ENCODE peak calls at places on chromosome 2, in five cellular contexts. Z is sigmoid colon, H is esophagus muscularis mucosa, Y is GM23338, P is stomach. Q is an unnamed sample. For H3K4me1, the result is how much of the 10 kb centered on the place peaks cover.

GRCh38 chr2:191612496-191612895 is 65.4 kb upstream of the NABP1 start:
- DNase-seq in Z (no peak), H (no peak), P (no peak), Y (no peak), Q (no peak)

GRCh38 chr2:144143294-144144092 is 376.4 kb downstream of the ZEB2 start:
- DNase-seq in H (no peak), Y (no peak), P (no peak), Z (no peak), Q (no peak)

GRCh38 chr2:220533485-220533884 is 906.1 kb downstream of the SLC4A3 start:
- DNase-seq in H (no peak), Z (no peak), Y (peak), P (no peak), Q (no peak)

GRCh38 chr2:176283268-176283667 is 14.0 kb downstream of the MTX2 start:
- DNase-seq in Z (no peak), Y (no peak), P (no peak), H (no peak), Q (no peak)

GRCh38 chr2:14492920-14493503 is 139.5 kb upstream of the LRATD1 start:
- DNase-seq in Y (peak), H (no peak), P (no peak), Z (no peak), Q (no peak)

GRCh38 chr2:135931776-135932438 is 53.5 kb downstream of the DARS1 start:
- DNase-seq in Y (no peak), P (no peak), Z (no peak), H (no peak), Q (no peak)

GRCh38 chr2:75539955-75540716 is 20.6 kb downstream of the EVA1A start:
- DNase-seq in P (no peak), Z (no peak), Y (no peak), H (peak), Q (no peak)

GRCh38 chr2:121360566-121361300 is 75.7 kb upstream of the TFCP2L1 start:
- DNase-seq in Y (no peak), P (peak), Z (no peak), H (no peak), Q (peak)

GRCh38 chr2:12709207-12709522 is 7.6 kb upstream of the TRIB2 start:
- DNase-seq in Z (no peak), Y (no peak), P (no peak), H (no peak), Q (no peak)

GRCh38 chr2:170243118-170243837 is 65.3 kb downstream of the MYO3B start:
- DNase-seq in Z (no peak), Y (no peak), P (no peak), H (no peak), Q (no peak)

GRCh38 chr2:20444113-20444992 is 2.5 kb upstream of the RHOB start:
- DNase-seq in H (no peak), P (peak), Z (peak), Y (peak), Q (no peak)

GRCh38 chr2:172968061-172968469 is 107.6 kb upstream of the MAP3K20 start:
- DNase-seq in Z (no peak), H (no peak), Y (no peak), P (peak), Q (no peak)

GRCh38 chr2:241771286-241772062 is 5.1 kb upstream of the GAL3ST2 start:
- DNase-seq in H (no peak), Y (no peak), Z (peak), P (no peak), Q (no peak)

GRCh38 chr2:70643715-70644114 is 90.1 kb upstream of the TGFA start:
- DNase-seq in Z (no peak), Y (peak), P (no peak), H (no peak), Q (no peak)

GRCh38 chr2:135490381-135490780 is 40.6 kb downstream of the ZRANB3 start:
- DNase-seq in Y (peak), P (no peak), Z (no peak), H (no peak), Q (no peak)

GRCh38 chr2:221836091-221836490 is 264.0 kb upstream of the EPHA4 start:
- DNase-seq in H (no peak), Y (no peak), P (no peak), Z (no peak), Q (no peak)

GRCh38 chr2:19048593-19049264 is 309.7 kb downstream of the OSR1 start:
- DNase-seq in H (no peak), Z (no peak), P (peak), Y (no peak), Q (no peak)

GRCh38 chr2:64859208-64860161 is 129.7 kb upstream of the SLC1A4 start:
- DNase-seq in H (peak), Y (peak), P (peak), Z (peak), Q (no peak)

GRCh38 chr2:223649941-223650530 is 47.9 kb upstream of the SCG2 start:
- DNase-seq in P (no peak), H (no peak), Z (no peak), Y (no peak), Q (no peak)

GRCh38 chr2:74708883-74709282 is 54.8 kb downstream of the SEMA4F start:
- DNase-seq in Y (no peak), P (no peak), H (peak), Z (no peak), Q (no peak)

GRCh38 chr2:119230630-119231185 is 7.1 kb downstream of the STEAP3 start:
- DNase-seq in Z (no peak), H (no peak), Y (peak), P (no peak), Q (no peak)

GRCh38 chr2:18117592-18117991 is 239.1 kb downstream of the KCNS3 start:
- DNase-seq in Z (no peak), P (peak), Y (peak), H (peak), Q (no peak)

GRCh38 chr2:146992057-146992456 is 852.8 kb upstream of the ACVR2A start:
- DNase-seq in Y (no peak), P (no peak), Z (no peak), H (no peak), Q (no peak)

GRCh38 chr2:127146071-127146725 is 39.2 kb upstream of the BIN1 start:
- DNase-seq in H (no peak), Z (no peak), P (no peak), Y (no peak), Q (no peak)

GRCh38 chr2:149719695-149720094 is 132.1 kb upstream of the MMADHC start:
- DNase-seq in H (no peak), Y (no peak), Z (no peak), P (no peak), Q (no peak)

GRCh38 chr2:157404363-157404762 is 39.5 kb downstream of the CYTIP start:
- DNase-seq in Z (no peak), P (no peak), Y (no peak), H (no peak), Q (no peak)

GRCh38 chr2:196218109-196218508 is 46.7 kb upstream of the STK17B start:
- DNase-seq in Z (no peak), P (no peak), Y (no peak), H (no peak), Q (no peak)
- H3K4me1 ChIP-seq in Z (under half), P (under half), Y (under half), H (under half), Q (under half)

GRCh38 chr2:237290249-237290648 is 123.7 kb downstream of the COL6A3 start:
- DNase-seq in H (peak), P (no peak), Y (no peak), Z (peak), Q (no peak)

GRCh38 chr2:237293966-237294365 is 120.0 kb downstream of the COL6A3 start:
- DNase-seq in Z (no peak), Y (no peak), P (no peak), H (no peak), Q (no peak)

GRCh38 chr2:237294509-237294908 is 119.5 kb downstream of the COL6A3 start:
- DNase-seq in Z (no peak), P (no peak), H (no peak), Y (no peak), Q (no peak)

GRCh38 chr2:237289134-237289533 is 124.8 kb downstream of the COL6A3 start:
- DNase-seq in Y (no peak), Z (peak), H (no peak), P (peak), Q (no peak)

DNA sequence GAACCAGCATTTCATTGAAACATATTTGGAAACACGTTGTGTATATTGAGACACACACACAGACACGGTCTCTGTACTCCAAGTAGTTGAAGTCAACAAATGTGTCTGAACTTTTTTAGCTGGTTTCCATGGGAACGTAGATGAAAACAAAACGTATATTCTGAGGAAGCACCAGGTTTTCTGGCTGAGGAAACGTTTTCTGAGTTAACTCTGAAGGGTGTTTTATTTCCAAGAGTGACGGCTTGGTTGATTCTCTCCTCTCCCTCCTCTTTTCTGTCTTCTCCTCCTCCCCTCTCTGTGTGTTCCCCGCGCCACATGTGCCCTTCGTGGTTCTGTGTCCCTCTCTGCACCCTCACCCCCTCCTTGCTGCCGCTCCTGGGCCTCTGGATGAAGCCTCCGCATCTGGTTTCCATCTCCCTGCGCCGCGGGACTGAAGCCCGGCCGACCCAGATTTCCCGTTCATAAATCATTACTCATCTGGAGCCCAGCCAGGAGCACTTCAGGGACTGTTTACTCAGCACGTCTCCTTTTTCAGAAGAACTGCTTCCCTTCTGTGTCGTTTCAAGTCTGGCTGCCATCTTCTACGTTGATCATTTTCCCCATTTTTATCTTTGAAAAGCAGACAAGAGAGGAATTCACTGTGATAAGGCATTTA is 122.7 kb downstream of the COL6A3 start:
- DNase-seq in Y (peak), P (peak), H (peak), Z (peak), Q (peak)
- TF ChIP-seq POLR2AphosphoS5 in Y (no peak), P (peak), H (peak), Z (peak), Q (peak)

DNA sequence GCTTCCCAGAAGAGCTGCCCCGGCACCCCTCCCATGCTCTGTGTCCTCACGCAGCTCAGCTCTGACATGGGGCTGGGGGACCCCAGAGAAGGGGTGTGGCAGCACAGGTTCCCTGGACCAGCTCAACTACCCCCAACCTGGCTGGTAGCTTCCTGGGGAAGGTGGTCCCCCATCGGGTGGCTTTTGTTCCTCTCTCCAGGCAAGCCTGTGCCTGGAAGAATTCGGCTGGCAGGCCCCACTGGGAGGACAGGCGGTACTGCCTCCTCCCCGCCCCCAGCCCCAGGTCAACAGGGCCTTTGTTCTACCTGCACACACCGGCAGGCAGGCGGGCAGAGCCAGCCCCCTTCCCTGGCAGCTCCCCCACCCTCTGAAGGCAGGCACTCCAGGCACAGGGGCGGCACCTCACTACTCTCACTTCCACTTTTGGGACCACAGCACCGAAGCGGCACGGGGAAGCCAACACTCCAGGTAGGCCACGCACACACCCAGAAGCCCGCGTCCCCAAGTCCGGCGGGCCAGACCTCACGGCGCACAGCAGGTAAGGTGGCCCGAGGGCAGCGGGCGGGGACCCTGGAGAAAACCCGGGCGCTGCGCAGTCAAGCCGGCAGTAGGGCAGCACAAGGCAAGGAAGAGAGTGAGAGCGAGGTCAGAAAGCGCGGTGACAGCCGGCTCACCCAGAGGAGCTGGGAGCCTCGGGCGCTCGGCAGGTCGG is 1.3 kb downstream of the HS6ST1 start:
- DNase-seq in Y (peak), Z (peak), H (peak), P (peak), Q (no peak)
- H3K4me1 ChIP-seq in Y (under half), Z (under half), H (half or more), P (half or more), Q (under half)

GRCh38 chr2:39407516-39408296 is 29.4 kb downstream of the MAP4K3 start:
- DNase-seq in Y (no peak), P (no peak), H (no peak), Z (no peak), Q (no peak)

GRCh38 chr2:39413063-39413722 is 23.9 kb downstream of the MAP4K3 start:
- DNase-seq in Z (no peak), H (no peak), Y (no peak), P (no peak), Q (no peak)

GRCh38 chr2:39409697-39410389 is 27.2 kb downstream of the MAP4K3 start:
- DNase-seq in H (no peak), Z (no peak), Y (no peak), P (no peak), Q (no peak)

GRCh38 chr2:39408351-39409136 is 28.5 kb downstream of the MAP4K3 start:
- DNase-seq in H (no peak), Z (no peak), Y (no peak), P (no peak), Q (no peak)

DNA sequence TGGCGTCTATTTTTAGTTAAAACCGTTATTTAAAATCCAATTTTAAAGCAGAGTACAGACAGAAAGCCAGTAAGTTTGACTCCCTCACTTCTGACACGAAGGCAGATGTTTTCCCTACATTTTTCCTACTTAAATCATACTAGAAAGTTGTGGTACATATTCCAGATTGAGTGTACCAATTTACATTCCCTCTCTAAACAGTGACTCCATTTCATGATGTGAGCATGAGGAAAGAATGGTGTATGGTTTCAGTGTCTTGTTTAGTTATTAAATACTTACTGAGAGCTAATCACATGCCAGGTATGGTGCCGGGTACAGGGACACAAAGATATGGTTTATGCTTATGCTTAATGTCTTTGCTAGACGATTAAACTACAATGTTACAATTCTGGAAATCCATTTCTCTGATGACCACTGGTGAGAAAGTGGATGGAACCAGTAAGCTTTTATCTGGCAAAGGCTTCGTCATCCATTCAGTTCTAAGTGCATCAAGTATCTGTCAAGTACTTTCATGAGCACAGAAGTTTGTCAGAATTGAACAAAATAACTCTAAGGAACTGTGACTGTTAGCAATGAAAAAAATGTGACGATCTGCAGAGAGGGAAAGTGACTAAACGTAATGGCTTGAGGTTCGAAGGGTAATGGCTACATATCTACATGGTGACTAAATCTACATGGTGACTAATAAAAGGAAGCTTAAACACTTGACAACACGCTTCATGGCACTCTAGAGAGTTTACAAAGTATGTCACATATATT is 25.7 kb downstream of the MAP4K3 start:
- DNase-seq in Z (no peak), P (no peak), Y (no peak), H (no peak), Q (peak)
- TF ChIP-seq POLR2AphosphoS5 in Z (no peak), P (no peak), Y (no peak), H (no peak), Q (no peak)

GRCh38 chr2:60534034-60534393 is 19.4 kb downstream of the BCL11A start:
- DNase-seq in H (no peak), P (no peak), Y (peak), Z (no peak), Q (no peak)
- H3K4me1 ChIP-seq in H (under half), P (half or more), Y (half or more), Z (under half), Q (under half)

DNA sequence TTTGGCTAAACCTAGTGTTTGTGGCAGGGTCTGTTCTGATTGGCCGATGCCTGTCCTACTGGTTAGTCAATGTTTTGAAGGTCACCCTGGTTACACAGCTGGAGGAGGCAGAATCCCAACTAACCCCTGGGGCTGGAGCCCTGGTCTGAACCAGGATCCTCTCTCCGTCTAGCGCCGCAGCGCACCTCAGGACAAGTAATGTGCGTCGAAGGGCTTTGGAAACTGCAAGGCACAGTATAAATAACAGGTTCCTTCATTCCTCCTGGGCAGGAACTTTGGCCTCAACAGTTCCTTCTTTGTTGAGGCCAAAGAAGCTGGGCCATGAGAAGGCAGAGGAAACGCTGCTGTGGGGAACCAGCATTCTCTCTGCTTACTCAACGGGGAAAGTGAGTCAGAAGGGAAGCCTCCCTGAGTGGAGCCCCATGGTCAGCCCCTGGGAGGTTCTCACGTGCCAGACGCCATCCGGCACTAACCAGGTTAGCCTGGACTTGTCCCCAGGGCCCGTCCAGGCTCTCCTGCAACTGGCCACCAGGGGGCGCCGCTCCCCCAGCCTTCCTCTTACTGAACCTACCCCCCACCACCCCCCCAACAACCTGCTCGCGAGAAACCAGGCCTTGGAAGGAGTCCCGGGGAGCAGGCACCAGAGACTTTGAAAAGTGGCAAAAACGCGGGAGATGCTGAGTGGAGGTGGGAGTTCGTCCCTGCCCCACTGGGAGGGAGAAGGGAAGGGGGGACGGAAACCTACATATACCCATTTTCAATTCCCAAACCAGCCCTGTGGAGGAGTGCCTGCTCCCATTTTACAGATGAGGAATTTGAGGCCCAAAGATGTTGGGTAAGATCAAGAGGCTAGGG is 19.8 kb downstream of the TEX44 start:
- DNase-seq in P (peak), H (peak), Z (peak), Y (peak), Q (peak)
- TF ChIP-seq POLR2AphosphoS5 in P (peak), H (peak), Z (peak), Y (no peak), Q (peak)

GRCh38 chr2:10359731-10360329 is 57.1 kb downstream of the HPCAL1 start:
- DNase-seq in P (no peak), Y (no peak), Z (no peak), H (no peak), Q (no peak)

GRCh38 chr2:10360460-10361219 is 57.9 kb downstream of the HPCAL1 start:
- DNase-seq in Y (no peak), H (no peak), P (no peak), Z (no peak), Q (no peak)

GRCh38 chr2:10361220-10361588 is 58.5 kb downstream of the HPCAL1 start:
- DNase-seq in Z (no peak), P (no peak), H (no peak), Y (no peak), Q (no peak)

GRCh38 chr2:10357770-10358169 is 55.1 kb downstream of the HPCAL1 start:
- DNase-seq in Y (no peak), Z (no peak), P (no peak), H (no peak), Q (no peak)

DNA sequence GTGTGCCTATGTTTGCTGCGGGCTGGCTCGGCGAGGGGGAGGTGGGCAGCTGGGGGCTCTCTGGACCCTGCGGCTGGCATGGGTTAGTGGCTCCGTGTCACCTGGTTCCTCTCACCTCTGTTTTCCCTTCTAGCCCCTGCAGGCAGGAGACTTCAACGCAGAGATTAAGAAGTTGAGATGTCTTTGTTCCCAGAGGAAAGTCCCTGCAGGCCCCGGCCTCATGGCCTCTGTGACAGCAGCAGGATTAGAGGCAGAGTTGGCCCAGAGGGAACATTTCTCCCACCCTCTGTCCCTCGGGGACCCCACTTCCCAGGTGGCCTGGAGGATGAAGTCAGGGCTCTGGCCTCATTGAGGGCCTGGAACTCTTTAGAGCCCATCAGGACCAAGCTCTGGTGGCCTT is 56.5 kb downstream of the HPCAL1 start:
- DNase-seq in Z (no peak), Y (no peak), H (no peak), P (no peak), Q (no peak)
- H3K4me1 ChIP-seq in Z (under half), Y (under half), H (under half), P (under half), Q (half or more)